ENCODE peak calls at places on chromosomes 2 and 18, in six cellular contexts. U, P, I, W, T and G are unnamed samples.

GRCh38 chr2:105746177-105747080 is 1.7 kb downstream of the NCK2 start:
- DNase-seq in W (peak; percentile 85), U (peak; percentile 23), P (peak; percentile 70), T (peak; percentile 48), I (no peak), G (no peak)

GRCh38 chr2:11573418-11574175 is 39.8 kb downstream of the GREB1 start:
- DNase-seq in T (no peak), W (no peak), U (peak; percentile 38), I (no peak), P (no peak), G (no peak)

GRCh38 chr2:225354281-225354774 is 45.2 kb upstream of the NYAP2 start:
- DNase-seq in U (peak; percentile 32), T (no peak), P (no peak), I (peak; percentile 43), W (no peak), G (peak; percentile 86)

GRCh38 chr2:55490554-55490953 is 29.0 kb upstream of the CFAP36 start:
- DNase-seq in T (peak; percentile 66), U (peak; percentile 93), W (peak; percentile 23), I (peak; percentile 65), P (no peak), G (peak; percentile 92)

GRCh38 chr18:711693-712400 is 583 bp downstream of the ENOSF1 start:
- DNase-seq in W (peak; percentile 60), P (peak; percentile 81), U (peak; percentile 92), I (peak; percentile 30), T (peak; percentile 76), G (peak; percentile 76)

GRCh38 chr2:177604291-177605065 is 211.9 kb downstream of the AGPS start:
- DNase-seq in I (peak; percentile 29), U (peak; percentile 80), W (no peak), T (no peak), P (no peak), G (peak; percentile 53)

GRCh38 chr2:219527076-219527394 is 12.8 kb downstream of the ASIC4 start:
- DNase-seq in T (peak; percentile 34), W (no peak), U (no peak), I (peak; percentile 62), P (no peak), G (no peak)

GRCh38 chr2:132448771-132449170 is 32.2 kb downstream of the GPR39 start:
- DNase-seq in W (no peak), I (no peak), P (no peak), U (peak; percentile 72), T (no peak), G (peak; percentile 49)

GRCh38 chr18:29184654-29185053 is 1007.7 kb upstream of the CDH2 start:
- DNase-seq in I (peak; percentile 1), W (no peak), U (peak; percentile 66), P (no peak), T (no peak), G (peak; percentile 60)

GRCh38 chr18:48797841-48798255 is 152.9 kb downstream of the SMAD7 start:
- DNase-seq in U (no peak), P (no peak), T (peak; percentile 64), W (no peak), I (peak; percentile 28), G (no peak)

GRCh38 chr2:175227382-175227781 is 45.9 kb upstream of the ATP5MC3 start:
- DNase-seq in I (no peak), U (no peak), T (no peak), W (no peak), P (no peak), G (no peak)

GRCh38 chr2:122239440-122239839 is 484.0 kb downstream of the TSN start:
- DNase-seq in U (no peak), T (no peak), W (no peak), P (no peak), I (no peak), G (no peak)

GRCh38 chr2:2232167-2232566 is 98.9 kb downstream of the MYT1L start:
- DNase-seq in W (peak; percentile 45), I (no peak), U (no peak), P (no peak), T (no peak), G (no peak)

GRCh38 chr18:39486268-39486667 is 1920.7 kb upstream of the CELF4 start:
- DNase-seq in U (no peak), W (no peak), I (no peak), P (no peak), T (no peak), G (no peak)

GRCh38 chr2:85635636-85636035 is 19.6 kb downstream of the USP39 start:
- DNase-seq in U (no peak), T (no peak), W (no peak), I (no peak), P (no peak), G (no peak)

GRCh38 chr2:36697424-36698066 is 1.0 kb downstream of the VIT start:
- DNase-seq in P (no peak), I (no peak), T (no peak), U (no peak), W (no peak), G (no peak)

GRCh38 chr2:55916473-55917049 is 7.0 kb downstream of the EFEMP1 start:
- DNase-seq in U (no peak), T (no peak), P (no peak), W (no peak), I (no peak), G (no peak)

GRCh38 chr2:200756618-200757321 is 54.9 kb upstream of the BZW1 start:
- DNase-seq in I (peak; percentile 25), T (no peak), U (peak; percentile 84), P (no peak), W (no peak), G (peak; percentile 87)

GRCh38 chr2:168212866-168213265 is 34.5 kb downstream of the STK39 start:
- DNase-seq in P (no peak), T (no peak), I (no peak), U (no peak), W (no peak), G (no peak)

GRCh38 chr2:168851674-168852320 is 38.4 kb downstream of the SPC25 start:
- DNase-seq in T (peak; percentile 48), U (peak; percentile 77), I (peak; percentile 41), P (no peak), W (peak; percentile 41), G (peak; percentile 91)

GRCh38 chr2:30860715-30861114 is 53.5 kb upstream of the CAPN13 start:
- DNase-seq in W (no peak), P (no peak), I (no peak), U (no peak), T (no peak), G (no peak)

GRCh38 chr2:65819963-65820362 is 387.6 kb upstream of the SPRED2 start:
- DNase-seq in W (no peak), U (no peak), I (no peak), P (no peak), T (no peak), G (no peak)

GRCh38 chr2:176637497-176638166 is 368.4 kb downstream of the MTX2 start:
- DNase-seq in W (peak; percentile 46), P (no peak), I (peak; percentile 43), T (peak; percentile 53), U (peak; percentile 25), G (no peak)

GRCh38 chr2:120949027-120949956 is 213.6 kb downstream of the GLI2 start:
- DNase-seq in P (no peak), U (peak; percentile 23), I (peak; percentile 34), W (peak; percentile 73), T (no peak), G (no peak)

GRCh38 chr2:241560883-241561474 is 2.4 kb downstream of the BOK start:
- DNase-seq in T (no peak), I (peak; percentile 89), P (no peak), W (no peak), U (no peak), G (peak; percentile 23)

GRCh38 chr18:32152705-32153448 is 37.0 kb upstream of the MEP1B start:
- DNase-seq in W (no peak), T (no peak), I (no peak), P (no peak), U (no peak), G (no peak)

GRCh38 chr18:54764786-54765185 is 63.5 kb upstream of the RAB27B start:
- DNase-seq in U (no peak), I (no peak), P (no peak), W (no peak), T (no peak), G (no peak)
- H3K4me3 ChIP-seq in U (no peak overlapping the region), I (no peak overlapping the region), P (no peak overlapping the region), W (no peak overlapping the region), T (no peak overlapping the region), G (no peak overlapping the region)

GRCh38 chr2:239963646-239964205 is 61.4 kb downstream of the NDUFA10 start:
- DNase-seq in W (no peak), P (no peak), U (no peak), I (no peak), T (no peak), G (no peak)
- H3K4me3 ChIP-seq in W (no peak overlapping the region), P (no peak overlapping the region), U (no peak overlapping the region), I (no peak overlapping the region), T (no peak overlapping the region), G (no peak overlapping the region)

GRCh38 chr2:127196549-127196948 is 23.6 kb downstream of the CYP27C1 start:
- DNase-seq in P (no peak), W (no peak), U (no peak), I (no peak), T (no peak), G (no peak)

GRCh38 chr2:127195140-127196074 is 24.7 kb downstream of the CYP27C1 start:
- DNase-seq in U (no peak), W (no peak), T (no peak), P (no peak), I (no peak), G (no peak)

GRCh38 chr2:127196998-127197397 is 23.1 kb downstream of the CYP27C1 start:
- DNase-seq in I (no peak), U (peak; percentile 18), T (no peak), P (no peak), W (no peak), G (no peak)

GRCh38 chr2:127199223-127199622 is 20.9 kb downstream of the CYP27C1 start:
- DNase-seq in I (no peak), U (no peak), P (no peak), T (no peak), W (no peak), G (no peak)

DNA sequence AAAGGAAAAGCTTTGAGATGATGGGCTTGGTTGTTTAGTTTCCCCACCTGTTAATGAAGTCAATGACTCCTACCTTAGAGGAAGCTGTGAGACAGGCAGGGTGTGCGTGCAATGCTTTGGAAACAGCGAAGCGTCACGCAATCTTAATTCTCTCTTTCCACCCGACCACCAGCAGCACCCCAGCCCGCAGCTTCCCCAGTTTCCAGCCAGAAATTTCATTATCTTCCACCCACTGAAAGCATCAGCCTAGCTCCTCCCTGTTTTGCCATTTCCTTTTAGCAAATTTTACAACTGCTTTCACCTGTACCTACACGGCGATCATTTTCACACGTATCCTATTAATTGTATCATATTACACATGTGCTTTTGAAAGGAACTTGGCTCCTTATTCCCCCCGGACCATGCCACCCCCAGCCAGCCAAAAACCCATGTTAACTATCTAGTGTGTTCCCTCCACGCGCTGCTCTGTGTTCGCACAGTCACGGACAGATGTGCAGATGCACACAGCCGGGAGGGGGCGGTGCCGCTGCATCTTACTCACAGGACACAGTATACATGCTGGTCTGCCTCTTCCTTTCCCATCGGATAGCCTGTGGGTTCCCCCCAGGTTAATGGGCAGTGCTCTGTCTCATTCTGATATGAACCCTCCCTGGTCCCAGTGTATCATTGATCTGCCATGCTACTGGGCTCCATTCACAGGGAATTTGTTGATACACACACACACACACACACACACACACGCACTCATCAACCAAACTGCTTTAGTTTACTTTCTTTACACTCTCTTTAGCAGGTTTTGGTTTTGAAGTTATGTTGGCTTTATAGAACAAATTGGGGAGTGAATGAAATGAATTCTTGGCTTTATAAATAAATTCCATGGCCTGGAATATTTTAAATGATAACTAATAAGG is 22.4 kb downstream of the CYP27C1 start:
- DNase-seq in T (peak; percentile 46), I (peak; percentile 82), U (peak; percentile 64), P (peak; percentile 41), W (no peak), G (peak; percentile 68)
- H3K4me3 ChIP-seq in T (no peak overlapping the region), I (peak overlapping the region; percentile 46), U (no peak overlapping the region), P (no peak overlapping the region), W (no peak overlapping the region), G (no peak overlapping the region)

GRCh38 chr18:24506175-24506574 is 45.7 kb downstream of the HRH4 start:
- DNase-seq in U (no peak), P (no peak), W (no peak), T (no peak), I (no peak), G (no peak)
- H3K4me3 ChIP-seq in U (no peak overlapping the region), P (no peak overlapping the region), W (no peak overlapping the region), T (no peak overlapping the region), I (no peak overlapping the region), G (no peak overlapping the region)